ENCODE peak calls at places on chromosomes 4 and X, in seven cellular contexts. F, P, V, M, W, D and E are unnamed samples.

GRCh38 chrX:75957107-75957610 is 172.1 kb upstream of the MAGEE2 start:
- DNase-seq in D (no peak), V (no peak), F (no peak), M (no peak), P (no peak), W (no peak), E (no peak)

GRCh38 chrX:102765217-102765616 is 44.7 kb downstream of the GPRASP3 start:
- DNase-seq in F (no peak), V (no peak), D (no peak), M (no peak), W (peak), P (no peak), E (no peak)

GRCh38 chr4:40471923-40472322 is 136.8 kb downstream of the CHRNA9 start:
- DNase-seq in W (peak), M (no peak), V (no peak), D (no peak), F (no peak), P (no peak), E (no peak)

GRCh38 chr4:25638221-25638601 is 17.4 kb upstream of the SLC34A2 start:
- DNase-seq in P (no peak), F (no peak), D (no peak), W (no peak), V (no peak), M (no peak), E (no peak)

GRCh38 chrX:54934890-54935289 is 14.3 kb downstream of the TRO start:
- DNase-seq in M (no peak), P (no peak), V (no peak), F (no peak), W (no peak), D (no peak), E (no peak)

GRCh38 chrX:93985621-93986020 is 311.6 kb downstream of the FAM133A start:
- DNase-seq in W (no peak), M (no peak), F (no peak), D (peak), P (no peak), V (no peak), E (no peak)

GRCh38 chrX:155434906-155435743 is 23.3 kb downstream of the F8A3 start:
- DNase-seq in W (no peak), M (no peak), V (no peak), P (peak), D (peak), F (no peak), E (peak)

GRCh38 chr4:82951196-82951595 is 50.7 kb downstream of the THAP9 start:
- DNase-seq in M (no peak), P (no peak), F (no peak), D (no peak), W (no peak), V (no peak), E (no peak)

GRCh38 chr4:16129336-16129735 is 45.5 kb upstream of the PROM1 start:
- DNase-seq in F (no peak), W (no peak), V (no peak), M (no peak), D (no peak), P (no peak), E (no peak)

GRCh38 chr4:186719925-186720694 is 3.5 kb downstream of the FAT1 start:
- DNase-seq in W (peak), D (no peak), M (no peak), V (no peak), F (no peak), P (no peak), E (no peak)

GRCh38 chr4:52996261-52997131 is 134.4 kb downstream of the RASL11B start:
- DNase-seq in M (no peak), D (no peak), V (no peak), F (no peak), P (peak), W (no peak), E (peak)

GRCh38 chr4:47876310-47876709 is 38.1 kb downstream of the NFXL1 start:
- DNase-seq in V (no peak), W (no peak), P (no peak), D (no peak), M (no peak), F (no peak), E (no peak)

GRCh38 chr4:77699731-77700210 is 94.2 kb downstream of the CXCL13 start:
- DNase-seq in M (peak), V (no peak), W (peak), D (peak), F (no peak), P (no peak), E (no peak)

GRCh38 chr4:7590205-7590604 is 155.5 kb upstream of the PSAPL1 start:
- DNase-seq in P (no peak), D (no peak), F (no peak), V (no peak), W (no peak), M (no peak), E (no peak)

GRCh38 chr4:87939978-87940690 is 35.4 kb upstream of the SPP1 start:
- DNase-seq in W (no peak), F (no peak), D (no peak), V (no peak), P (no peak), M (no peak), E (no peak)

GRCh38 chr4:149465941-149466340 is 349.7 kb downstream of the IQCM start:
- DNase-seq in M (no peak), F (no peak), D (no peak), W (peak), P (no peak), V (no peak), E (no peak)

GRCh38 chr4:89303177-89303576 is 4.4 kb downstream of the GPRIN3 start:
- DNase-seq in F (peak), P (no peak), M (no peak), V (no peak), W (peak), D (no peak), E (no peak)

GRCh38 chr4:101031971-101032370 is 315.4 kb downstream of the PPP3CA start:
- DNase-seq in W (no peak), M (no peak), P (peak), D (no peak), V (no peak), F (no peak), E (no peak)

GRCh38 chr4:73064536-73064935 is 5.0 kb downstream of the COX18 start:
- DNase-seq in V (no peak), W (no peak), D (no peak), M (no peak), P (no peak), F (no peak), E (no peak)

GRCh38 chr4:3471098-3471760 is 8.1 kb downstream of the DOK7 start:
- DNase-seq in F (no peak), D (no peak), W (no peak), M (no peak), V (no peak), P (peak), E (no peak)

GRCh38 chrX:28177202-28177601 is 196.0 kb upstream of the DCAF8L1 start:
- DNase-seq in P (no peak), M (no peak), F (no peak), V (no peak), D (peak), W (no peak), E (no peak)

GRCh38 chrX:74248889-74249288 is 55.1 kb upstream of the ZCCHC13 start:
- DNase-seq in D (no peak), M (no peak), V (no peak), P (no peak), W (no peak), F (no peak), E (peak)

GRCh38 chr4:6388713-6389112 is 83.7 kb downstream of the PPP2R2C start:
- DNase-seq in V (no peak), M (no peak), P (no peak), D (no peak), W (no peak), F (no peak), E (no peak)